ENCODE peak calls at places on chromosome 19, in six cellular contexts. B is lung, R is lung microvascular endothelial cell, Q is ELF-1, D is tibial nerve, Y is progenitor cell of endocrine pancreas. V is an unnamed sample.
A peak's percentile ranks its signal among the peaks of the same experiment; 100 is the strongest.

GRCh38 chr19:33139165-33139564 is 7.3 kb downstream of the WDR88 start:
- DNase-seq in B (no peak), D (no peak), R (no peak), Y (no peak), Q (no peak), V (no peak)

GRCh38 chr19:10408511-10409291 is 5.4 kb upstream of the CDC37 start:
- DNase-seq in D (no peak), Q (no peak), B (no peak), Y (no peak), R (no peak), V (no peak)

GRCh38 chr19:51318687-51319675 is 7.5 kb downstream of the IGLON5 start:
- DNase-seq in R (no peak), D (no peak), B (no peak), Y (no peak), Q (no peak), V (no peak)

GRCh38 chr19:30684613-30685012 is 312.4 kb downstream of the ZNF536 start:
- DNase-seq in R (no peak), Q (no peak), D (no peak), Y (no peak), B (no peak), V (no peak)

GRCh38 chr19:49387936-49388372 is at the start of gene KASH5:
- DNase-seq in Y (no peak), B (peak; percentile 87), Q (peak; percentile 87), R (peak; percentile 7), D (peak; percentile 61), V (peak; percentile 80)

GRCh38 chr19:55005684-55006488 is 32.2 kb downstream of the GP6 start:
- DNase-seq in Q (peak; percentile 95), R (peak; percentile 28), Y (no peak), B (peak; percentile 66), D (no peak), V (peak; percentile 3)

GRCh38 chr19:33376931-33377557 is 3.5 kb downstream of the CEBPG start:
- DNase-seq in D (no peak), Q (no peak), Y (no peak), R (peak; percentile 75), B (no peak), V (peak; percentile 80)

GRCh38 chr19:18167975-18168645 is 5.5 kb upstream of the IFI30 start:
- DNase-seq in R (peak; percentile 47), D (no peak), Q (peak; percentile 60), Y (no peak), B (no peak), V (peak; percentile 40)

GRCh38 chr19:58060231-58060630 is 1.1 kb downstream of the ZNF135 start:
- DNase-seq in D (no peak), R (no peak), Q (no peak), Y (no peak), B (no peak), V (no peak)

GRCh38 chr19:33795370-33796163 is 1.1 kb upstream of the KCTD15 start:
- DNase-seq in B (peak; percentile 75), R (peak; percentile 89), Y (peak; percentile 88), D (peak; percentile 39), Q (peak; percentile 96), V (peak; percentile 53)

GRCh38 chr19:48271531-48272151 is 1.8 kb downstream of the ZNF114 start:
- DNase-seq in D (no peak), Q (peak; percentile 91), Y (peak; percentile 29), B (peak; percentile 45), R (peak; percentile 21), V (no peak)

GRCh38 chr19:1238373-1239303 is 833 bp upstream of the CBARP start:
- DNase-seq in Y (no peak), B (no peak), Q (no peak), D (no peak), R (no peak), V (no peak)

GRCh38 chr19:17719730-17720486 is 628 bp downstream of the MAP1S start:
- DNase-seq in B (peak; percentile 57), Y (no peak), R (no peak), D (no peak), Q (peak; percentile 46), V (no peak)

GRCh38 chr19:16951529-16951928 is 62.7 kb downstream of the F2RL3 start:
- DNase-seq in B (no peak), R (no peak), D (no peak), Y (no peak), Q (no peak), V (no peak)

GRCh38 chr19:4456566-4456842 is 1.1 kb downstream of the UBXN6 start:
- DNase-seq in Q (peak; percentile 48), R (peak; percentile 71), Y (no peak), B (no peak), D (no peak), V (peak; percentile 69)

GRCh38 chr19:34461375-34462100 is 20.0 kb upstream of the WTIP start:
- DNase-seq in Y (no peak), R (no peak), Q (no peak), D (no peak), B (no peak), V (no peak)

GRCh38 chr19:57321164-57321563 is 892 bp downstream of the ZNF543 start:
- DNase-seq in R (no peak), B (no peak), Q (no peak), D (no peak), Y (no peak), V (no peak)

GRCh38 chr19:40745402-40745780 is 4.9 kb downstream of the ACTMAP start:
- DNase-seq in Y (no peak), D (no peak), R (peak; percentile 42), B (no peak), Q (peak; percentile 23), V (no peak)

GRCh38 chr19:46076951-46077814 is 36.4 kb upstream of the IGFL4 start:
- DNase-seq in Q (peak; percentile 87), D (no peak), R (peak; percentile 85), B (no peak), Y (peak; percentile 69), V (peak; percentile 65)

GRCh38 chr19:3655402-3656072 is 28.9 kb upstream of the CACTIN start:
- DNase-seq in D (no peak), R (peak; percentile 96), Q (no peak), Y (no peak), B (no peak), V (no peak)

GRCh38 chr19:9075064-9075964 is 11.5 kb upstream of the OR1M1 start:
- DNase-seq in R (peak; percentile 98), Y (no peak), D (peak; percentile 30), Q (peak; percentile 91), B (peak; percentile 54), V (peak; percentile 95)

GRCh38 chr19:36060430-36060829 is 5.7 kb downstream of the WDR62 start:
- DNase-seq in D (no peak), Y (no peak), Q (peak; percentile 60), B (no peak), R (peak; percentile 76), V (peak; percentile 79)

GRCh38 chr19:4009990-4010807 is 2.7 kb downstream of the PIAS4 start:
- DNase-seq in D (no peak), Y (no peak), R (peak; percentile 16), Q (no peak), B (no peak), V (no peak)

GRCh38 chr19:1474011-1474764 is 4.8 kb downstream of the C19orf25 start:
- DNase-seq in B (no peak), D (no peak), R (no peak), Q (no peak), Y (no peak), V (no peak)

GRCh38 chr19:55146648-55147218 is 2.3 kb downstream of the TNNT1 start:
- DNase-seq in B (no peak), Q (peak; percentile 95), D (no peak), R (no peak), Y (no peak), V (no peak)

GRCh38 chr19:30169196-30169900 is 202.8 kb upstream of the ZNF536 start:
- DNase-seq in Y (no peak), R (no peak), D (no peak), B (peak; percentile 15), Q (no peak), V (no peak)

GRCh38 chr19:32406161-32407003 is 812 bp downstream of the DPY19L3 start:
- DNase-seq in D (no peak), Y (no peak), Q (peak; percentile 68), B (no peak), R (no peak), V (no peak)

GRCh38 chr19:46661735-46662592 is 982 bp upstream of the DACT3 start:
- DNase-seq in B (peak; percentile 81), R (peak; percentile 92), Y (peak; percentile 54), D (peak; percentile 66), Q (peak; percentile 91), V (peak; percentile 69)

GRCh38 chr19:50313812-50314536 is 15.2 kb downstream of the KCNC3 start:
- DNase-seq in Q (peak; percentile 66), D (no peak), Y (no peak), B (no peak), R (no peak), V (no peak)

GRCh38 chr19:47228168-47228936 is 2.6 kb downstream of the BBC3 start:
- DNase-seq in R (peak; percentile 49), B (no peak), D (no peak), Y (peak; percentile 31), Q (peak; percentile 76), V (no peak)

GRCh38 chr19:48102870-48103751 is 7.5 kb downstream of the PLA2G4C start:
- DNase-seq in Q (peak; percentile 81), D (no peak), B (no peak), R (peak; percentile 51), Y (peak; percentile 17), V (peak; percentile 53)

GRCh38 chr19:33507021-33507956 is 14.3 kb downstream of the PEPD start:
- DNase-seq in Y (no peak), R (peak; percentile 32), B (no peak), Q (no peak), D (no peak), V (peak; percentile 33)

GRCh38 chr19:58497634-58498170 is 14.1 kb downstream of the SLC27A5 start:
- DNase-seq in Q (no peak), B (no peak), R (no peak), D (no peak), Y (no peak), V (no peak)

GRCh38 chr19:46529622-46530451 is 34.2 kb upstream of the PNMA8B start:
- DNase-seq in Q (peak; percentile 84), Y (peak; percentile 50), B (peak; percentile 67), D (peak; percentile 30), R (peak; percentile 60), V (peak; percentile 24)

GRCh38 chr19:1513492-1514294 is 874 bp upstream of the ADAMTSL5 start:
- DNase-seq in Y (no peak), R (peak; percentile 25), B (peak; percentile 39), Q (no peak), D (no peak), V (peak; percentile 40)

GRCh38 chr19:43624933-43625332 is 5.5 kb upstream of the ZNF428 start:
- DNase-seq in Y (no peak), B (peak; percentile 40), R (no peak), Q (peak; percentile 90), D (no peak), V (no peak)

GRCh38 chr19:29530549-29531457 is 5.0 kb downstream of the VSTM2B start:
- DNase-seq in Q (no peak), B (no peak), Y (no peak), D (no peak), R (no peak), V (no peak)

GRCh38 chr19:576768-577438 is 4.5 kb downstream of the BSG start:
- DNase-seq in Y (no peak), Q (no peak), B (no peak), D (no peak), R (no peak), V (no peak)

GRCh38 chr19:54502518-54503048 is at the start of gene LAIR2:
- DNase-seq in R (no peak), B (no peak), Y (no peak), Q (no peak), D (no peak), V (no peak)

GRCh38 chr19:33620611-33621010 is 1.1 kb upstream of the CHST8 start:
- DNase-seq in D (no peak), Q (no peak), R (no peak), B (no peak), Y (no peak), V (no peak)